ENCODE peak calls at places on chromosome 20, in seven cellular contexts. One of them, this sample, is unnamed.

GRCh38 chr20:36092424-36093024 is 62.0 kb upstream of the EPB41L1 start:
- DNase-seq in endodermal cell: peak; percentile 79
- DNase-seq in A549: no peak
- DNase-seq in spleen: no peak
- DNase-seq in MM.1S: no peak
- DNase-seq in adrenal gland: no peak
- DNase-seq in astrocyte of the cerebellum: no peak
- DNase-seq in this sample: peak; percentile 88

GRCh38 chr20:20366896-20367680 is 816 bp upstream of the INSM1 start:
- DNase-seq in MM.1S: no peak
- DNase-seq in A549: no peak
- DNase-seq in endodermal cell: peak; percentile 76
- DNase-seq in astrocyte of the cerebellum: no peak
- DNase-seq in adrenal gland: peak; percentile 61
- DNase-seq in spleen: no peak
- DNase-seq in this sample: peak; percentile 68

GRCh38 chr20:48626226-48626937 is 201.4 kb downstream of the PREX1 start:
- DNase-seq in A549: no peak
- DNase-seq in adrenal gland: no peak
- DNase-seq in MM.1S: no peak
- DNase-seq in astrocyte of the cerebellum: no peak
- DNase-seq in spleen: peak; percentile 69
- DNase-seq in endodermal cell: no peak
- DNase-seq in this sample: no peak

GRCh38 chr20:60467078-60467477 is 508.9 kb downstream of the CDH26 start:
- DNase-seq in spleen: no peak
- DNase-seq in A549: no peak
- DNase-seq in endodermal cell: peak; percentile 34
- DNase-seq in astrocyte of the cerebellum: no peak
- DNase-seq in adrenal gland: no peak
- DNase-seq in MM.1S: no peak
- DNase-seq in this sample: no peak

GRCh38 chr20:35307666-35308653 is 15.7 kb upstream of the FAM83C start:
- DNase-seq in spleen: no peak
- DNase-seq in astrocyte of the cerebellum: peak; percentile 43
- DNase-seq in A549: no peak
- DNase-seq in MM.1S: no peak
- DNase-seq in adrenal gland: peak; percentile 72
- DNase-seq in endodermal cell: no peak
- DNase-seq in this sample: peak; percentile 90

GRCh38 chr20:2122921-2123320 is 21.3 kb downstream of the STK35 start:
- DNase-seq in astrocyte of the cerebellum: no peak
- DNase-seq in MM.1S: no peak
- DNase-seq in endodermal cell: no peak
- DNase-seq in spleen: peak; percentile 52
- DNase-seq in A549: no peak
- DNase-seq in adrenal gland: peak; percentile 63
- DNase-seq in this sample: no peak

GRCh38 chr20:35398660-35399144 is 13.1 kb downstream of the UQCC1 start:
- DNase-seq in A549: no peak
- DNase-seq in spleen: no peak
- DNase-seq in MM.1S: no peak
- DNase-seq in endodermal cell: no peak
- DNase-seq in adrenal gland: no peak
- DNase-seq in astrocyte of the cerebellum: peak; percentile 53
- DNase-seq in this sample: no peak

GRCh38 chr20:63483834-63484233 is 11.4 kb upstream of the KCNQ2 start:
- DNase-seq in MM.1S: no peak
- DNase-seq in spleen: no peak
- DNase-seq in astrocyte of the cerebellum: no peak
- DNase-seq in endodermal cell: peak; percentile 82
- DNase-seq in A549: no peak
- DNase-seq in adrenal gland: no peak
- DNase-seq in this sample: no peak

GRCh38 chr20:44651507-44652373 is at the start of gene ADA:
- DNase-seq in adrenal gland: peak; percentile 73
- DNase-seq in MM.1S: peak; percentile 72
- DNase-seq in astrocyte of the cerebellum: no peak
- DNase-seq in endodermal cell: peak; percentile 87
- DNase-seq in A549: peak; percentile 54
- DNase-seq in spleen: peak; percentile 90
- DNase-seq in this sample: peak; percentile 94

GRCh38 chr20:3765171-3765887 is 2.2 kb downstream of the ADISSP start:
- DNase-seq in endodermal cell: peak; percentile 22
- DNase-seq in A549: no peak
- DNase-seq in astrocyte of the cerebellum: no peak
- DNase-seq in spleen: no peak
- DNase-seq in MM.1S: no peak
- DNase-seq in adrenal gland: no peak
- DNase-seq in this sample: peak; percentile 36

GRCh38 chr20:32343438-32343837 is 14.7 kb upstream of the ASXL1 start:
- DNase-seq in astrocyte of the cerebellum: no peak
- DNase-seq in adrenal gland: no peak
- DNase-seq in endodermal cell: no peak
- DNase-seq in A549: no peak
- DNase-seq in spleen: no peak
- DNase-seq in MM.1S: no peak
- DNase-seq in this sample: no peak

GRCh38 chr20:7123457-7123856 is 356.0 kb downstream of the BMP2 start:
- DNase-seq in MM.1S: no peak
- DNase-seq in astrocyte of the cerebellum: no peak
- DNase-seq in adrenal gland: no peak
- DNase-seq in spleen: no peak
- DNase-seq in A549: no peak
- DNase-seq in endodermal cell: no peak
- DNase-seq in this sample: no peak

GRCh38 chr20:52749020-52749419 is 223.1 kb upstream of the TSHZ2 start:
- DNase-seq in endodermal cell: no peak
- DNase-seq in adrenal gland: no peak
- DNase-seq in spleen: no peak
- DNase-seq in astrocyte of the cerebellum: no peak
- DNase-seq in A549: no peak
- DNase-seq in MM.1S: no peak
- DNase-seq in this sample: no peak

GRCh38 chr20:57594092-57594911 is 25.9 kb downstream of the ZBP1 start:
- DNase-seq in astrocyte of the cerebellum: no peak
- DNase-seq in A549: peak; percentile 69
- DNase-seq in MM.1S: peak; percentile 28
- DNase-seq in adrenal gland: peak; percentile 70
- DNase-seq in spleen: peak; percentile 88
- DNase-seq in endodermal cell: peak; percentile 90
- DNase-seq in this sample: peak; percentile 96

GRCh38 chr20:2626853-2627541 is 25.4 kb upstream of the NOP56 start:
- DNase-seq in astrocyte of the cerebellum: peak; percentile 45
- DNase-seq in endodermal cell: no peak
- DNase-seq in adrenal gland: no peak
- DNase-seq in spleen: no peak
- DNase-seq in A549: no peak
- DNase-seq in MM.1S: no peak
- DNase-seq in this sample: no peak

GRCh38 chr20:10093087-10093591 is 58.4 kb downstream of the ANKEF1 start:
- DNase-seq in spleen: no peak
- DNase-seq in astrocyte of the cerebellum: peak; percentile 53
- DNase-seq in adrenal gland: peak; percentile 69
- DNase-seq in endodermal cell: peak; percentile 62
- DNase-seq in MM.1S: no peak
- DNase-seq in A549: peak; percentile 71
- DNase-seq in this sample: peak; percentile 34

GRCh38 chr20:1001981-1002681 is at the start of gene RSPO4:
- DNase-seq in endodermal cell: peak; percentile 80
- DNase-seq in astrocyte of the cerebellum: no peak
- DNase-seq in spleen: no peak
- DNase-seq in adrenal gland: no peak
- DNase-seq in A549: no peak
- DNase-seq in MM.1S: no peak
- DNase-seq in this sample: no peak

GRCh38 chr20:58584051-58584824 is 66.8 kb upstream of the STX16 start:
- DNase-seq in spleen: no peak
- DNase-seq in astrocyte of the cerebellum: no peak
- DNase-seq in endodermal cell: peak; percentile 25
- DNase-seq in adrenal gland: no peak
- DNase-seq in A549: no peak
- DNase-seq in MM.1S: no peak
- DNase-seq in this sample: no peak

GRCh38 chr20:53070714-53071392 is 98.7 kb downstream of the TSHZ2 start:
- DNase-seq in spleen: no peak
- DNase-seq in adrenal gland: no peak
- DNase-seq in MM.1S: no peak
- DNase-seq in endodermal cell: no peak
- DNase-seq in A549: no peak
- DNase-seq in astrocyte of the cerebellum: no peak
- DNase-seq in this sample: no peak

GRCh38 chr20:3239026-3239866 is at the start of gene SLC4A11:
- DNase-seq in endodermal cell: peak; percentile 90
- DNase-seq in astrocyte of the cerebellum: no peak
- DNase-seq in A549: peak; percentile 83
- DNase-seq in spleen: peak; percentile 82
- DNase-seq in MM.1S: peak; percentile 37
- DNase-seq in adrenal gland: peak; percentile 69
- DNase-seq in this sample: peak; percentile 93

GRCh38 chr20:44990425-44990824 is 24.1 kb downstream of the STK4 start:
- DNase-seq in adrenal gland: no peak
- DNase-seq in A549: no peak
- DNase-seq in endodermal cell: no peak
- DNase-seq in astrocyte of the cerebellum: no peak
- DNase-seq in MM.1S: peak; percentile 83
- DNase-seq in spleen: no peak
- DNase-seq in this sample: peak; percentile 75

GRCh38 chr20:49523767-49524360 is 41.4 kb upstream of the KCNB1 start:
- DNase-seq in spleen: no peak
- DNase-seq in MM.1S: no peak
- DNase-seq in A549: no peak
- DNase-seq in endodermal cell: no peak
- DNase-seq in astrocyte of the cerebellum: no peak
- DNase-seq in adrenal gland: no peak
- DNase-seq in this sample: no peak

GRCh38 chr20:50358166-50358565 is 152.0 kb upstream of the PTPN1 start:
- DNase-seq in spleen: no peak
- DNase-seq in adrenal gland: no peak
- DNase-seq in astrocyte of the cerebellum: no peak
- DNase-seq in endodermal cell: no peak
- DNase-seq in A549: no peak
- DNase-seq in MM.1S: no peak
- DNase-seq in this sample: no peak

GRCh38 chr20:57652865-57653545 is 32.8 kb upstream of the ZBP1 start:
- DNase-seq in astrocyte of the cerebellum: no peak
- DNase-seq in spleen: peak; percentile 71
- DNase-seq in MM.1S: no peak
- DNase-seq in adrenal gland: peak; percentile 47
- DNase-seq in A549: peak; percentile 1
- DNase-seq in endodermal cell: no peak
- DNase-seq in this sample: no peak

GRCh38 chr20:25076201-25076600 is 5.7 kb downstream of the VSX1 start:
- DNase-seq in adrenal gland: no peak
- DNase-seq in MM.1S: no peak
- DNase-seq in endodermal cell: no peak
- DNase-seq in A549: no peak
- DNase-seq in astrocyte of the cerebellum: no peak
- DNase-seq in spleen: no peak
- DNase-seq in this sample: no peak

GRCh38 chr20:8656335-8656734 is 412.6 kb upstream of the PLCB4 start:
- DNase-seq in MM.1S: no peak
- DNase-seq in endodermal cell: no peak
- DNase-seq in spleen: no peak
- DNase-seq in A549: no peak
- DNase-seq in astrocyte of the cerebellum: no peak
- DNase-seq in adrenal gland: no peak
- DNase-seq in this sample: no peak
- H3K4me3 ChIP-seq in MM.1S: no peak overlapping the region
- H3K4me3 ChIP-seq in endodermal cell: no peak overlapping the region
- H3K4me3 ChIP-seq in spleen: no peak overlapping the region
- H3K4me3 ChIP-seq in A549: no peak overlapping the region
- H3K4me3 ChIP-seq in astrocyte of the cerebellum: no peak overlapping the region
- H3K4me3 ChIP-seq in adrenal gland: no peak overlapping the region
- H3K4me3 ChIP-seq in this sample: no peak overlapping the region

DNA sequence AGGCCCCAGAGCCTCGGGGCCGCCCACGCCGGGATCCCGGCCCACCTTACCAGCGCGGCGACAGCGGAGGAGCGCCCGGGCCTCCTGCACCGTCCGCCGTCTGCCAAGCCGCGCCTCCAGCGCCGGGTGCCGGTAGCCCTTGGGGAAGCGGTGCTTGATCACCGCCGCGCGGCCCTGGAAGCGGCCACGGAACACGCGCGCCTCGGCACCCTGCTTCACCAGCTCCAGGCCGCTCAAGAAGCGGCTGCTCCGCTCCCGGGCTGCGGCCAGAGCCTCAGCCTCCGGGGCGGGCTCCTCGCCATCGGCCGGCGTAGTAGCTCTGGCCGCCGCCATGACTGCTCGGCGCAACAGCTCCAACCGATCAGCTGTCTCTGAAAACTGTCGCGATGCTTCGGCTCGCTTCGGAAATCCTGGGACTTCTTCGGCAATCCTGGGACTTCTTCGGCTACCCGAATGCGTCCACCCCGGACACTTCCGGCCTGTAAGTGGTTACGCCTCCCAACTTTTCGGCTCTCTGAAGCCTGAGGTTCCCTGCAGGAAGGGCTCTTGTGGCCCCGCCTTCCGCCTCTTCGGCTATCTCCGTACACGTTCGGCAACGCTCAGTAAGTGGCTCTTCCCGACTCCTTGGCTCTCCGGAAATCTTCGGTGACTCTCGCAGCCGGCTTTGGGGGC is at the start of gene TP53RK:
- DNase-seq in A549: peak; percentile 98
- DNase-seq in adrenal gland: peak; percentile 99
- DNase-seq in spleen: peak; percentile 99
- DNase-seq in astrocyte of the cerebellum: peak; percentile 100
- DNase-seq in MM.1S: peak; percentile 99
- DNase-seq in endodermal cell: peak; percentile 100
- DNase-seq in this sample: peak; percentile 97
- TF ChIP-seq CTCF in A549: no peak
- TF ChIP-seq CTCF in adrenal gland: peak; percentile 30
- TF ChIP-seq CTCF in spleen: peak; percentile 71
- TF ChIP-seq CTCF in astrocyte of the cerebellum: peak; percentile 29
- TF ChIP-seq CTCF in MM.1S: peak; percentile 22
- TF ChIP-seq CTCF in endodermal cell: peak; percentile 61
- TF ChIP-seq CTCF in this sample: no peak

GRCh38 chr20:62355527-62356142 is 11.5 kb downstream of the LAMA5 start:
- DNase-seq in endodermal cell: peak; percentile 70
- DNase-seq in astrocyte of the cerebellum: no peak
- DNase-seq in spleen: no peak
- DNase-seq in MM.1S: no peak
- DNase-seq in adrenal gland: no peak
- DNase-seq in A549: no peak
- DNase-seq in this sample: peak; percentile 95
- H3K4me3 ChIP-seq in endodermal cell: no peak overlapping the region
- H3K4me3 ChIP-seq in astrocyte of the cerebellum: no peak overlapping the region
- H3K4me3 ChIP-seq in spleen: no peak overlapping the region
- H3K4me3 ChIP-seq in MM.1S: no peak overlapping the region
- H3K4me3 ChIP-seq in adrenal gland: no peak overlapping the region
- H3K4me3 ChIP-seq in A549: peak overlapping the region; percentile 41
- H3K4me3 ChIP-seq in this sample: peak overlapping the region; percentile 37

DNA sequence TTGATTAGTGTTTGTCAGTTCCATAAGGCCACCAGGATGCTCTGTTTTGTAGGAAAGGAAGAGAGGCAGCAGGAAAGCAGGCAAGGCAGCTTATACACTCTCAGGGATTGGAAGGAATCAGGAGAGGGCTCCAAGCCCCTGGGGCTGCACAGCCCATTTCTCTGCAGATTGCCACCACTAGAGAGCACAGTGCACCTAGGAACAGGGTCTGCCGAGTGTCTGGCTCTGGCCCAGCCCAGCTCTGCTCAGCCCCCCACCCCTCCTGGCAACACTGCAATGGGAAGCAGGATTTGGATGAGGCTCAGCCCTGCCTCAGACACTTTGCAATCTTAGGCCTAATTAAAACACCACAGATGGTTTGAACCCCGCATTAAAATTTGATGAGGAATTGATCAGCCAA is 252.6 kb downstream of the DHX35 start:
- DNase-seq in A549: no peak
- DNase-seq in astrocyte of the cerebellum: no peak
- DNase-seq in MM.1S: no peak
- DNase-seq in adrenal gland: no peak
- DNase-seq in spleen: no peak
- DNase-seq in endodermal cell: peak; percentile 66
- DNase-seq in this sample: no peak
- TF ChIP-seq CTCF in A549: no peak
- TF ChIP-seq CTCF in astrocyte of the cerebellum: no peak
- TF ChIP-seq CTCF in MM.1S: no peak
- TF ChIP-seq CTCF in adrenal gland: no peak
- TF ChIP-seq CTCF in spleen: no peak
- TF ChIP-seq CTCF in endodermal cell: peak; percentile 49
- TF ChIP-seq CTCF in this sample: no peak